ENCODE peak calls at places on chromosomes 16 and 17, in seven cellular contexts. B is Panc1, Z is AG04450, T is K562, W is prostate gland, F is GM23248, I is endodermal cell. G is an unnamed sample. For H3K9me3, the result is how much of the 10 kb centered on the place peaks cover.

GRCh38 chr16:83730812-83731211 is 77.0 kb upstream of the HSBP1 start:
- DNase-seq in B (no peak), Z (no peak), T (no peak), W (no peak), F (no peak), I (no peak), G (no peak)

GRCh38 chr16:81633147-81633619 is 145.9 kb upstream of the PLCG2 start:
- DNase-seq in B (no peak), Z (no peak), T (no peak), W (no peak), F (no peak), I (peak), G (peak)

GRCh38 chr17:50487213-50488096 is 8.8 kb downstream of the RSAD1 start:
- DNase-seq in B (no peak), Z (no peak), T (no peak), W (no peak), F (peak), I (no peak), G (no peak)

GRCh38 chr16:75087040-75087979 is 29.3 kb downstream of the LDHD start:
- DNase-seq in B (no peak), Z (peak), T (peak), W (no peak), F (peak), I (peak), G (peak)

GRCh38 chr17:79923974-79924638 is 84.9 kb upstream of the CBX4 start:
- DNase-seq in B (no peak), Z (no peak), T (peak), W (no peak), F (peak), I (peak), G (peak)

GRCh38 chr17:39828443-39828842 is 35.7 kb downstream of the IKZF3 start:
- DNase-seq in B (no peak), Z (no peak), T (no peak), W (no peak), F (no peak), I (no peak), G (no peak)

GRCh38 chr17:6471531-6472465 is 27.5 kb downstream of the PIMREG start:
- DNase-seq in B (no peak), Z (peak), T (no peak), W (no peak), F (peak), I (peak), G (no peak)

GRCh38 chr17:69539781-69540319 is 125.4 kb downstream of the MAP2K6 start:
- DNase-seq in B (no peak), Z (peak), T (no peak), W (no peak), F (peak), I (no peak), G (no peak)

GRCh38 chr17:29078183-29079045 is 35.5 kb downstream of the PIPOX start:
- DNase-seq in B (no peak), Z (no peak), T (no peak), W (no peak), F (peak), I (no peak), G (no peak)

GRCh38 chr16:10466861-10467260 is 81.0 kb downstream of the ATF7IP2 start:
- DNase-seq in B (no peak), Z (no peak), T (no peak), W (no peak), F (no peak), I (no peak), G (no peak)

GRCh38 chr17:8608001-8608400 is 22.5 kb downstream of the MYH10 start:
- DNase-seq in B (no peak), Z (no peak), T (no peak), W (no peak), F (no peak), I (no peak), G (no peak)

GRCh38 chr17:75099881-75100595 is 9.7 kb upstream of the ARMC7 start:
- DNase-seq in B (no peak), Z (no peak), T (no peak), W (no peak), F (no peak), I (peak), G (no peak)

GRCh38 chr17:71163121-71163812 is 957.6 kb upstream of the SOX9 start:
- DNase-seq in B (no peak), Z (no peak), T (no peak), W (peak), F (no peak), I (no peak), G (no peak)

GRCh38 chr16:70638814-70639792 is 7.3 kb upstream of the IL34 start:
- DNase-seq in B (no peak), Z (peak), T (no peak), W (no peak), F (peak), I (peak), G (no peak)

GRCh38 chr16:68823401-68823800 is 19.9 kb upstream of the TANGO6 start:
- DNase-seq in B (no peak), Z (peak), T (no peak), W (no peak), F (peak), I (peak), G (no peak)

GRCh38 chr16:58476791-58477190 is 23.2 kb upstream of the NDRG4 start:
- DNase-seq in B (no peak), Z (no peak), T (no peak), W (no peak), F (no peak), I (no peak), G (no peak)

GRCh38 chr16:55876854-55877253 is 1.7 kb upstream of the CES5A start:
- DNase-seq in B (no peak), Z (no peak), T (no peak), W (no peak), F (no peak), I (peak), G (no peak)

GRCh38 chr16:77843412-77843811 is 55.0 kb downstream of the VAT1L start:
- DNase-seq in B (no peak), Z (no peak), T (no peak), W (no peak), F (no peak), I (no peak), G (no peak)

GRCh38 chr17:19833914-19834313 is 33.8 kb downstream of the ULK2 start:
- DNase-seq in B (no peak), Z (no peak), T (no peak), W (no peak), F (peak), I (no peak), G (no peak)

GRCh38 chr16:84927621-84928591 is 83.4 kb downstream of the ZDHHC7 start:
- DNase-seq in B (no peak), Z (no peak), T (no peak), W (no peak), F (no peak), I (no peak), G (no peak)

GRCh38 chr16:12122202-12122601 is 145.7 kb downstream of the SNX29 start:
- DNase-seq in B (no peak), Z (no peak), T (no peak), W (no peak), F (no peak), I (no peak), G (no peak)

GRCh38 chr17:66904760-66905637 is 59.5 kb upstream of the CACNG4 start:
- DNase-seq in B (no peak), Z (no peak), T (no peak), W (peak), F (peak), I (no peak), G (no peak)

GRCh38 chr17:73628642-73629552 is 15.3 kb downstream of the SDK2 start:
- DNase-seq in B (no peak), Z (no peak), T (no peak), W (no peak), F (no peak), I (no peak), G (no peak)

GRCh38 chr16:85778873-85779272 is 20.5 kb downstream of the EMC8 start:
- DNase-seq in B (no peak), Z (no peak), T (no peak), W (no peak), F (no peak), I (no peak), G (no peak)

GRCh38 chr16:68737730-68738590 is 868 bp downstream of the CDH1 start:
- DNase-seq in B (no peak), Z (no peak), T (no peak), W (peak), F (no peak), I (peak), G (no peak)

GRCh38 chr16:660459-661183 is 7.3 kb upstream of the RHOT2 start:
- DNase-seq in B (no peak), Z (peak), T (peak), W (peak), F (peak), I (peak), G (peak)

GRCh38 chr17:17235212-17236174 is 1.5 kb downstream of the FLCN start:
- DNase-seq in B (no peak), Z (no peak), T (peak), W (no peak), F (peak), I (no peak), G (no peak)

GRCh38 chr16:397135-397661 is at the start of gene NME4:
- DNase-seq in B (no peak), Z (no peak), T (peak), W (no peak), F (peak), I (peak), G (no peak)

GRCh38 chr16:23835390-23836077 is at the start of gene PRKCB:
- DNase-seq in B (no peak), Z (no peak), T (peak), W (peak), F (peak), I (peak), G (peak)

GRCh38 chr16:67865318-67865717 is 7.5 kb upstream of the EDC4 start:
- DNase-seq in B (no peak), Z (no peak), T (peak), W (no peak), F (peak), I (peak), G (no peak)

GRCh38 chr16:54577566-54578180 is 291.1 kb upstream of the IRX3 start:
- DNase-seq in B (no peak), Z (no peak), T (no peak), W (no peak), F (no peak), I (peak), G (no peak)

GRCh38 chr17:954431-955164 is 25.0 kb downstream of the NXN start:
- DNase-seq in B (no peak), Z (peak), T (no peak), W (no peak), F (no peak), I (peak), G (no peak)

GRCh38 chr16:25013751-25014499 is 1.2 kb downstream of the ARHGAP17 start:
- DNase-seq in B (no peak), Z (no peak), T (peak), W (no peak), F (no peak), I (peak), G (no peak)

DNA sequence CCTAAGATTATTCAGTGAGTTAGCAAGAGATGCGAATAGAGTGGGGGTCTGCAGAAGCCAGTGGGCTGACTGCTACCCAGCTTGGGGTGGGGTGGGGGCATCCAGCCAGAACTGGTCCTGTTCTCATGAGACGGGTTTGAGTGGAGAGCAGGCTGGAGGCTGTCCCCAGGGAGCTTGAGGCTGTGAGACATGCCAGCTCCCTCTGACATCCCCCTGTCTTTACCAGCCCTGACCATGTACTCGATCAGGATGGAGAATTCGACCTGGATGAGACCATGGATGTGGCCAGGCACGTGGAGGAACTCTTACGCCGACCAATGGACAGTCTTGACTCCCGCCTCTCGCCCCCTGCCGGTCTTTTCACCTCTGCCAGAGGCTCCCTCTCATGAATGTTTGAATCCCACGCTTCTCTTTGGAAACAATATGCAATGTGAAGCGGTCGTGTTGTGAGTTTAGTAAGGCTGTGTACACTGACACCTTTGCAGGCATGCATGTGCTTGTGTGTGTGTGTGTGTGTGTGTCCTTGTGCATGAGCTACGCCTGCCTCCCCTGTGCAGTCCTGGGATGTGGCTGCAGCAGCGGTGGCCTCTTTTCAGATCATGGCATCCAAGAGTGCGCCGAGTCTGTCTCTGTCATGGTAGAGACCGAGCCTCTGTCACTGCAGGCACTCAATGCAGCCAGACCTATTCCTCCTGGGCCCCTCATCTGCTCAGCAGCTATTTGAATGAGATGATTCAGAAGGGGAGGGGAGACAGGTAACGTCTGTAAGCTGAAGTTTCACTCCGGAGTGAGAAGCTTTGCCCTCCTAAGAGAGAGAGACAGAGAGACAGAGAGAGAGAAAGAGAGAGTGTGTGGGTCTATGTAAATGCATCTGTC is 22.2 kb downstream of the STAT5A start:
- DNase-seq in B (no peak), Z (no peak), T (peak), W (no peak), F (no peak), I (peak), G (no peak)
- H3K4me3 ChIP-seq in B (no peak), Z (no peak), T (no peak), W (no peak), F (no peak), I (no peak), G (no peak)

DNA sequence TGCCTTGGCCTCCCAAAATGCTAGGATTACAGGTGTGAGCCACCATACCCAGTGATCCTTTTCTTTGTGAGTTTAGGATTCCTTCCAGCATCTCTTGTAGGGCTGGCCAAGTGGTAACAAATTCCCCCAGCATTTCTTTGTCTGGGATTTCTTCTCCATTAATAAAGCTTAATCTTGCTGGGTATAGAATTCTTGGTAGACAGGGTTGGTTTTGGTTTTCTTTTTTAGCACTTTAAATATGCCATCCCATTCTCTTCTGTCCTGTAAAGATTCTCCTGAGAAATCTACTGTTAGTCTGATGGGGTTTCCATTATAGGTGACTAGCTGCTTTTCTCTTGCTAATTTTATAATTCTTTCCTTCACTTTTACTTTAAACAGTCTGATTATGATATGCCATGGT is 173.0 kb upstream of the TOM1L1 start:
- DNase-seq in B (no peak), Z (no peak), T (no peak), W (no peak), F (no peak), I (no peak), G (no peak)
- H3K9me3 ChIP-seq in B (under half), Z (under half), T (under half), W (under half), F (under half), I (under half), G (under half)

DNA sequence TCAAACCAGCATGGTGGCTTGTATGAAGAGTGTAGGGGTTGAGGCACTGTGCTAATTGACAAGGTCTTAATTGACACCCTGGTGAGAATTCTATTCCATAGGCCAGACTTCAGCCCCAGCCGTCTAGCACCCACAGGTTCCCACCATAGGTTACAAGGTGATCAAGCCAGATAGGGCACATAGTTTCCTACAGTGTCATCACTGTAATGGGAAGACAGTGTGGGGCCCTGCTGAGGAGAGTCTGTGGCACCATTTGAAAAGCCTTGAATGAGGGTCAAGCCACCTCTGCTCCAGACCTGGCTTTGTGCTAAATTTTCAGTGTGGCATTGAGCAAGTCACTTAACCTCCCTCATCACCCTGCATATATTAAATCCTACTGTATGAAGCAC is 36.2 kb downstream of the YPEL2 start:
- DNase-seq in B (no peak), Z (no peak), T (no peak), W (no peak), F (peak), I (peak), G (no peak)
- H3K4me3 ChIP-seq in B (no peak), Z (no peak), T (no peak), W (no peak), F (no peak), I (no peak), G (no peak)

GRCh38 chr17:82949361-82949760 is 109.5 kb upstream of the ZNF750 start:
- DNase-seq in B (no peak), Z (no peak), T (no peak), W (no peak), F (no peak), I (no peak), G (no peak)

GRCh38 chr17:82948957-82949356 is 109.1 kb upstream of the ZNF750 start:
- DNase-seq in B (no peak), Z (no peak), T (no peak), W (no peak), F (no peak), I (no peak), G (no peak)

GRCh38 chr17:82950525-82951102 is 110.8 kb upstream of the ZNF750 start:
- DNase-seq in B (no peak), Z (no peak), T (no peak), W (no peak), F (no peak), I (no peak), G (no peak)

GRCh38 chr17:82949984-82950383 is 110.2 kb upstream of the ZNF750 start:
- DNase-seq in B (no peak), Z (no peak), T (no peak), W (no peak), F (no peak), I (no peak), G (no peak)

GRCh38 chr17:82952019-82952418 is 112.2 kb upstream of the ZNF750 start:
- DNase-seq in B (no peak), Z (no peak), T (no peak), W (no peak), F (no peak), I (no peak), G (no peak)
- H3K9me3 ChIP-seq in B (under half), Z (half or more), T (under half), W (under half), F (under half), I (half or more), G (half or more)

G was measured in WERI-Rb-1.